ENCODE peak calls at places on chromosome 14, in six cellular contexts. L is HCT116, R is GM23338, X is K562, U is A549, P is SK-N-SH. G is an unnamed sample.

GRCh38 chr14:54135804-54136280 is 179.2 kb upstream of the BMP4 start:
- DNase-seq in L (no peak), R (no peak), X (no peak), U (no peak), P (no peak), G (no peak)

GRCh38 chr14:99809864-99810854 is 16.9 kb downstream of the EML1 start:
- DNase-seq in L (no peak), R (no peak), X (no peak), U (no peak), P (peak; percentile 64), G (no peak)

GRCh38 chr14:55048900-55049437 is 2.5 kb upstream of the MAPK1IP1L start:
- DNase-seq in L (no peak), R (no peak), X (no peak), U (no peak), P (no peak), G (no peak)

GRCh38 chr14:62629070-62629580 is 416.1 kb downstream of the KCNH5 start:
- DNase-seq in L (no peak), R (no peak), X (no peak), U (no peak), P (no peak), G (no peak)

GRCh38 chr14:51293926-51294290 is 53.9 kb downstream of the TMX1 start:
- DNase-seq in L (no peak), R (no peak), X (no peak), U (no peak), P (no peak), G (no peak)

GRCh38 chr14:30165255-30165654 is 237.6 kb upstream of the PRKD1 start:
- DNase-seq in L (no peak), R (no peak), X (no peak), U (no peak), P (no peak), G (no peak)

GRCh38 chr14:89618309-89618708 is 201.3 kb upstream of the FOXN3 start:
- DNase-seq in L (no peak), R (no peak), X (no peak), U (no peak), P (peak; percentile 38), G (no peak)

GRCh38 chr14:91410781-91411536 is 6.7 kb downstream of the CCDC88C start:
- DNase-seq in L (no peak), R (no peak), X (no peak), U (no peak), P (no peak), G (no peak)

GRCh38 chr14:95425369-95426115 is 90.9 kb downstream of the SYNE3 start:
- DNase-seq in L (no peak), R (no peak), X (no peak), U (no peak), P (no peak), G (no peak)

GRCh38 chr14:52018970-52019369 is 29.6 kb downstream of the RTRAF start:
- DNase-seq in L (no peak), R (no peak), X (no peak), U (no peak), P (no peak), G (no peak)

GRCh38 chr14:71354142-71354541 is 446.9 kb downstream of the PCNX1 start:
- DNase-seq in L (no peak), R (no peak), X (no peak), U (no peak), P (no peak), G (no peak)

GRCh38 chr14:73833024-73833423 is 18.6 kb upstream of the PTGR2 start:
- DNase-seq in L (no peak), R (no peak), X (no peak), U (no peak), P (no peak), G (no peak)

GRCh38 chr14:94330432-94330831 is 7.3 kb upstream of the SERPINA6 start:
- DNase-seq in L (no peak), R (no peak), X (no peak), U (no peak), P (no peak), G (no peak)

GRCh38 chr14:76942288-76942778 is 86.2 kb downstream of the IRF2BPL start:
- DNase-seq in L (no peak), R (no peak), X (no peak), U (no peak), P (no peak), G (no peak)

GRCh38 chr14:59271734-59272133 is 83.3 kb downstream of the DAAM1 start:
- DNase-seq in L (no peak), R (no peak), X (no peak), U (no peak), P (no peak), G (no peak)

GRCh38 chr14:34257505-34257904 is 204.5 kb downstream of the SPTSSA start:
- DNase-seq in L (no peak), R (no peak), X (no peak), U (no peak), P (no peak), G (no peak)
- TF ChIP-seq REST in L (no peak), R (no peak), X (no peak), U (no peak), P (no peak), G (no peak)

GRCh38 chr14:105088812-105089745 is 23.8 kb upstream of the GPR132 start:
- DNase-seq in L (no peak), R (no peak), X (no peak), U (peak; percentile 65), P (no peak), G (no peak)
- H3K4me1 ChIP-seq in L (peaks cover 53% of the 10 kb centered on the region), R (no peaks in the 10 kb centered on the region), X (peaks cover 71% of the 10 kb centered on the region), U (peaks cover 57% of the 10 kb centered on the region), P (peaks cover 42% of the 10 kb centered on the region), G (peaks cover 43% of the 10 kb centered on the region)

GRCh38 chr14:56331815-56332214 is 213.6 kb downstream of the PELI2 start:
- DNase-seq in L (no peak), R (no peak), X (no peak), U (no peak), P (peak; percentile 15), G (no peak)

GRCh38 chr14:56338674-56339073 is 220.5 kb downstream of the PELI2 start:
- DNase-seq in L (no peak), R (no peak), X (no peak), U (no peak), P (no peak), G (no peak)

GRCh38 chr14:56339855-56340701 is 221.9 kb downstream of the PELI2 start:
- DNase-seq in L (peak; percentile 53), R (peak; percentile 71), X (peak; percentile 47), U (peak; percentile 86), P (peak; percentile 39), G (no peak)

GRCh38 chr14:56333361-56334279 is 215.4 kb downstream of the PELI2 start:
- DNase-seq in L (no peak), R (no peak), X (no peak), U (peak; percentile 77), P (no peak), G (no peak)

GRCh38 chr14:56334458-56334857 is 216.2 kb downstream of the PELI2 start:
- DNase-seq in L (no peak), R (no peak), X (no peak), U (no peak), P (no peak), G (no peak)
- TF ChIP-seq REST in L (no peak), R (no peak), X (no peak), U (no peak), P (no peak), G (no peak)

GRCh38 chr14:101374373-101375338 is 186.6 kb upstream of the DIO3 start:
- DNase-seq in L (no peak), R (no peak), X (no peak), U (no peak), P (no peak), G (no peak)
- H3K4me1 ChIP-seq in L (no peaks in the 10 kb centered on the region), R (no peaks in the 10 kb centered on the region), X (no peaks in the 10 kb centered on the region), U (no peaks in the 10 kb centered on the region), P (peaks cover 4% of the 10 kb centered on the region), G (no peaks in the 10 kb centered on the region)

GRCh38 chr14:61197416-61197815 is 83.7 kb downstream of the TMEM30B start:
- DNase-seq in L (no peak), R (no peak), X (no peak), U (no peak), P (no peak), G (no peak)

GRCh38 chr14:61202124-61202523 is 79.0 kb downstream of the TMEM30B start:
- DNase-seq in L (no peak), R (no peak), X (no peak), U (no peak), P (no peak), G (no peak)

GRCh38 chr14:61203059-61203753 is 77.9 kb downstream of the TMEM30B start:
- DNase-seq in L (no peak), R (peak; percentile 65), X (no peak), U (no peak), P (no peak), G (no peak)

GRCh38 chr14:61196792-61197191 is 84.3 kb downstream of the TMEM30B start:
- DNase-seq in L (no peak), R (no peak), X (no peak), U (peak; percentile 42), P (no peak), G (no peak)

DNA sequence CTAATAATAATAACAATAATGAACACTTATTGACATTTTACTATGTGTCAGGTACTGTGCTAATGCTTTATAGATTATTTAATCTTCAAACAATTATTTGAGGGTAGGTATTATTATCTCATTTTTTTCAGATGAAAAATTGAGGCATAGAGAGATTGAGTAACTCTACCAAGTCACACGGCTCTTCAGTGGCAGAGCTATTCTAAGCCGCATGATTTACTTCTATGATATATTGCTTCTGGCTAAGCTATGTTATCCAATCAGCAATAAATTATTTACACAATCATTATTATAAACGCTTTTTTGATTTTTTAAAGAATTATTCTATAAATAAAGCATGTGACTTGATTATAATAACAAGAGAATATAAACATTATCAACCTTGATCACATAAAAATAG is 80.0 kb downstream of the TMEM30B start:
- DNase-seq in L (no peak), R (no peak), X (no peak), U (no peak), P (no peak), G (no peak)
- TF ChIP-seq REST in L (no peak), R (no peak), X (no peak), U (no peak), P (no peak), G (no peak)

GRCh38 chr14:84254205-84254788 is 1275.6 kb upstream of the FLRT2 start:
- DNase-seq in L (no peak), R (peak; percentile 34), X (no peak), U (no peak), P (no peak), G (no peak)

GRCh38 chr14:84247693-84248092 is 1282.3 kb upstream of the FLRT2 start:
- DNase-seq in L (no peak), R (no peak), X (no peak), U (no peak), P (no peak), G (no peak)

GRCh38 chr14:84250863-84251262 is 1279.1 kb upstream of the FLRT2 start:
- DNase-seq in L (no peak), R (no peak), X (no peak), U (no peak), P (no peak), G (no peak)

GRCh38 chr14:84252706-84253105 is 1277.2 kb upstream of the FLRT2 start:
- DNase-seq in L (no peak), R (no peak), X (no peak), U (no peak), P (no peak), G (no peak)
- H3K4me1 ChIP-seq in L (no peaks in the 10 kb centered on the region), R (peaks cover 15% of the 10 kb centered on the region), X (no peaks in the 10 kb centered on the region), U (no peaks in the 10 kb centered on the region), P (no peaks in the 10 kb centered on the region), G (no peaks in the 10 kb centered on the region)

GRCh38 chr14:102513899-102514772 is 4.6 kb upstream of the ANKRD9 start:
- DNase-seq in L (no peak), R (no peak), X (no peak), U (no peak), P (no peak), G (no peak)
- TF ChIP-seq REST in L (no peak), R (no peak), X (no peak), U (no peak), P (no peak), G (no peak)

G was measured in Panc1.